ENCODE peak calls at places on chromosomes 12 and 14, in eight cellular contexts. W, L, G, J, O, C, X and D are unnamed samples. For H3K9me3, the result is how much of the 10 kb centered on the place peaks cover.

GRCh38 chr14:30779210-30779609 is 95.1 kb upstream of the COCH start:
- DNase-seq in W (no peak), L (no peak), G (peak), J (no peak), O (no peak), C (no peak), X (no peak), D (no peak)

GRCh38 chr14:63922696-63923421 is 70.1 kb downstream of the SYNE2 start:
- DNase-seq in W (peak), L (no peak), G (peak), J (no peak), O (peak), C (no peak), X (no peak), D (no peak)

GRCh38 chr14:100988011-100988410 is 84.5 kb upstream of the RTL1 start:
- DNase-seq in W (no peak), L (no peak), G (peak), J (no peak), O (no peak), C (no peak), X (no peak), D (no peak)

GRCh38 chr12:3820122-3820521 is 53.1 kb downstream of the PARP11 start:
- DNase-seq in W (no peak), L (no peak), G (peak), J (no peak), O (no peak), C (no peak), X (no peak), D (no peak)

GRCh38 chr14:103552011-103552797 is 10.3 kb downstream of the BAG5 start:
- DNase-seq in W (peak), L (no peak), G (peak), J (peak), O (peak), C (no peak), X (no peak), D (no peak)

GRCh38 chr14:50117456-50117855 is 1.1 kb upstream of the VCPKMT start:
- DNase-seq in W (no peak), L (no peak), G (no peak), J (no peak), O (no peak), C (no peak), X (no peak), D (no peak)

GRCh38 chr12:30010071-30011052 is 226.6 kb upstream of the TMTC1 start:
- DNase-seq in W (no peak), L (no peak), G (no peak), J (no peak), O (no peak), C (no peak), X (no peak), D (no peak)

GRCh38 chr14:37858733-37859132 is 263.3 kb downstream of the TTC6 start:
- DNase-seq in W (no peak), L (no peak), G (no peak), J (no peak), O (no peak), C (no peak), X (no peak), D (no peak)

GRCh38 chr14:102957222-102957621 is 34.8 kb downstream of the AMN start:
- DNase-seq in W (no peak), L (no peak), G (peak), J (no peak), O (no peak), C (no peak), X (no peak), D (no peak)

GRCh38 chr14:55766071-55766470 is 186.1 kb downstream of the KTN1 start:
- DNase-seq in W (no peak), L (no peak), G (no peak), J (no peak), O (no peak), C (no peak), X (no peak), D (no peak)

GRCh38 chr14:100670017-100670974 is 56.4 kb upstream of the DLK1 start:
- DNase-seq in W (no peak), L (no peak), G (no peak), J (no peak), O (no peak), C (no peak), X (no peak), D (no peak)

GRCh38 chr12:76883151-76883550 is 4.3 kb upstream of the CSRP2 start:
- DNase-seq in W (no peak), L (no peak), G (peak), J (no peak), O (no peak), C (no peak), X (no peak), D (no peak)

GRCh38 chr12:604956-605355 is 58.3 kb downstream of the NINJ2 start:
- DNase-seq in W (peak), L (no peak), G (no peak), J (no peak), O (no peak), C (no peak), X (no peak), D (no peak)

GRCh38 chr14:51236314-51236713 is 3.7 kb upstream of the TMX1 start:
- DNase-seq in W (no peak), L (no peak), G (peak), J (no peak), O (no peak), C (no peak), X (no peak), D (no peak)

GRCh38 chr12:58176296-58176869 is 235.0 kb downstream of the ATP23 start:
- DNase-seq in W (no peak), L (no peak), G (peak), J (no peak), O (no peak), C (peak), X (peak), D (peak)

GRCh38 chr12:71755146-71755892 is 656 bp downstream of the RAB21 start:
- DNase-seq in W (peak), L (no peak), G (peak), J (peak), O (peak), C (peak), X (peak), D (no peak)

GRCh38 chr12:103677341-103677740 is 90.3 kb downstream of the STAB2 start:
- DNase-seq in W (no peak), L (no peak), G (no peak), J (no peak), O (no peak), C (no peak), X (no peak), D (no peak)

GRCh38 chr12:18888062-18888461 is 150.1 kb downstream of the CAPZA3 start:
- DNase-seq in W (no peak), L (no peak), G (no peak), J (no peak), O (no peak), C (no peak), X (peak), D (no peak)

GRCh38 chr14:65002586-65003210 is 16.0 kb downstream of the FNTB start:
- DNase-seq in W (no peak), L (no peak), G (peak), J (no peak), O (no peak), C (no peak), X (no peak), D (no peak)

GRCh38 chr14:85315891-85316290 is 214.1 kb upstream of the FLRT2 start:
- DNase-seq in W (no peak), L (no peak), G (no peak), J (no peak), O (no peak), C (no peak), X (no peak), D (no peak)

GRCh38 chr12:19035552-19035951 is 94.0 kb upstream of the PLEKHA5 start:
- DNase-seq in W (no peak), L (no peak), G (peak), J (no peak), O (no peak), C (no peak), X (no peak), D (no peak)

GRCh38 chr12:27589419-27589818 is 65.4 kb downstream of the PPFIBP1 start:
- DNase-seq in W (no peak), L (no peak), G (no peak), J (no peak), O (no peak), C (no peak), X (no peak), D (no peak)

GRCh38 chr12:3483089-3483488 is 7.9 kb upstream of the PRMT8 start:
- DNase-seq in W (no peak), L (no peak), G (no peak), J (no peak), O (no peak), C (no peak), X (no peak), D (no peak)

GRCh38 chr12:89160716-89161123 is 191.6 kb downstream of the DUSP6 start:
- DNase-seq in W (peak), L (no peak), G (peak), J (peak), O (no peak), C (peak), X (no peak), D (no peak)

GRCh38 chr12:23887055-23887835 is 62.2 kb downstream of the SOX5 start:
- DNase-seq in W (no peak), L (no peak), G (no peak), J (no peak), O (no peak), C (peak), X (no peak), D (no peak)

GRCh38 chr12:91357381-91357780 is 174.8 kb upstream of the DCN start:
- DNase-seq in W (no peak), L (no peak), G (no peak), J (no peak), O (no peak), C (no peak), X (no peak), D (no peak)

GRCh38 chr14:75295061-75295461 is 16.4 kb downstream of the FOS start:
- DNase-seq in W (peak), L (no peak), G (peak), J (peak), O (peak), C (peak), X (peak), D (no peak)

GRCh38 chr14:50711043-50711442 is 42.9 kb upstream of the SAV1 start:
- DNase-seq in W (no peak), L (no peak), G (no peak), J (no peak), O (no peak), C (no peak), X (no peak), D (no peak)

GRCh38 chr12:90979019-90979418 is 24.0 kb upstream of the CCER1 start:
- DNase-seq in W (no peak), L (no peak), G (no peak), J (no peak), O (no peak), C (no peak), X (no peak), D (no peak)

GRCh38 chr14:75709207-75709812 is 48.3 kb downstream of the TTLL5 start:
- DNase-seq in W (peak), L (peak), G (peak), J (peak), O (peak), C (peak), X (peak), D (peak)

GRCh38 chr12:74980510-74980909 is 229.1 kb downstream of the KCNC2 start:
- DNase-seq in W (no peak), L (no peak), G (no peak), J (no peak), O (no peak), C (no peak), X (no peak), D (no peak)

GRCh38 chr12:71935594-71935993 is 3.1 kb upstream of the TPH2 start:
- DNase-seq in W (no peak), L (no peak), G (peak), J (no peak), O (no peak), C (no peak), X (no peak), D (no peak)

GRCh38 chr14:81323621-81324400 is 76.3 kb downstream of the STON2 start:
- DNase-seq in W (no peak), L (no peak), G (no peak), J (no peak), O (no peak), C (no peak), X (peak), D (no peak)

GRCh38 chr14:28652782-28653181 is 113.8 kb upstream of the FOXG1 start:
- DNase-seq in W (no peak), L (no peak), G (peak), J (no peak), O (no peak), C (no peak), X (no peak), D (no peak)

GRCh38 chr14:28656704-28657255 is 109.8 kb upstream of the FOXG1 start:
- DNase-seq in W (no peak), L (no peak), G (no peak), J (no peak), O (no peak), C (no peak), X (no peak), D (no peak)

GRCh38 chr14:28653521-28653920 is 113.1 kb upstream of the FOXG1 start:
- DNase-seq in W (no peak), L (no peak), G (peak), J (no peak), O (no peak), C (no peak), X (no peak), D (no peak)

DNA sequence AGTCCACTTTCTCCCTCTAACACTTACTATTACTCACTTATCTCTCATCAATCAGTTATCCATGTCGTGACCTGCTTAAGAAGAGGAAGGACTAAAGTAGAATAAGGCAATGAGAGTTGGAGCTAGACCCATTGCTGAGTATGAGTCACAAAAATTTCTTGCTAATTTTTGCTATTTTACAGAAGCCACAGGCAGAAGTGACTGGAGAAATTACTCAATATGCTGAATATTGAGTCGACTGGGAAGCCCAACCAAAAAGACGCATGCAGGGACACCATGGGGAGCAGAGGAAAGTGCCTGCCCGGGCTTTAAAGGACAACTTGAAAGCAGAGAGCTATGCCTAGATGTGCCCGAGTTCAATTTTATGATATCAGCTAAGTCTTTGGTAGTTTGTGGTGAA is 115.4 kb upstream of the FOXG1 start:
- DNase-seq in W (no peak), L (no peak), G (peak), J (no peak), O (no peak), C (no peak), X (no peak), D (no peak)
- H3K9me3 ChIP-seq in W (under half), L (under half), G (under half), J (under half), O (under half), C (under half), X (under half), D (under half)

DNA sequence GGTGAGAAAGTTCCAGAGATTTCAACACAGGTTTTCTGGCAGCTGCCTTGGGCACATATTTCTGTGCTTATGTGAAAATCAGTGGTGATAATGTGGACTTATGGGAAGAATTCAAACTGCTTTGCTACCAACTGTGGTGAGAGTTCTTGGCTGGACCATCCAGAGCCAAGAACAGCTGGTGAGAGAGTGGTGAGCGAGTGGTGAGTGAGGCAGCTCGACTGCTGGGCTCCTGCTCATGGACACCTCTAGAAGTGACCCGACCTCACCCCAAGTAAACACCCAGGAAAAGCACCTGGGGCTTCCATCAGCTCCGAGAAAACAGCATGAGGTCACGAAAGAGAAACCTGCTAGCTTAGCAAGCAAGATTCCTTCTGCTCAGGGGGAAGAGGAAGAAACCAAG is 106.4 kb downstream of the PIWIL1 start:
- DNase-seq in W (no peak), L (no peak), G (no peak), J (peak), O (no peak), C (no peak), X (no peak), D (no peak)
- H3K9me3 ChIP-seq in W (under half), L (under half), G (half or more), J (under half), O (under half), C (under half), X (under half), D (under half)

GRCh38 chr12:25894759-25895158 is 63.7 kb upstream of the RASSF8 start:
- DNase-seq in W (no peak), L (no peak), G (no peak), J (no peak), O (no peak), C (no peak), X (no peak), D (no peak)
- H3K9me3 ChIP-seq in W (under half), L (under half), G (under half), J (under half), O (under half), C (under half), X (under half), D (under half)

GRCh38 chr14:98203421-98203820 is 1068.6 kb downstream of the BCL11B start:
- DNase-seq in W (no peak), L (no peak), G (no peak), J (no peak), O (no peak), C (no peak), X (no peak), D (no peak)

GRCh38 chr14:98208074-98208675 is 1063.8 kb downstream of the BCL11B start:
- DNase-seq in W (no peak), L (peak), G (no peak), J (no peak), O (no peak), C (no peak), X (no peak), D (no peak)

GRCh38 chr14:98207466-98207865 is 1064.5 kb downstream of the BCL11B start:
- DNase-seq in W (no peak), L (peak), G (no peak), J (no peak), O (no peak), C (no peak), X (no peak), D (no peak)

GRCh38 chr14:98200621-98201020 is 1071.4 kb downstream of the BCL11B start:
- DNase-seq in W (no peak), L (no peak), G (no peak), J (no peak), O (no peak), C (no peak), X (no peak), D (no peak)

DNA sequence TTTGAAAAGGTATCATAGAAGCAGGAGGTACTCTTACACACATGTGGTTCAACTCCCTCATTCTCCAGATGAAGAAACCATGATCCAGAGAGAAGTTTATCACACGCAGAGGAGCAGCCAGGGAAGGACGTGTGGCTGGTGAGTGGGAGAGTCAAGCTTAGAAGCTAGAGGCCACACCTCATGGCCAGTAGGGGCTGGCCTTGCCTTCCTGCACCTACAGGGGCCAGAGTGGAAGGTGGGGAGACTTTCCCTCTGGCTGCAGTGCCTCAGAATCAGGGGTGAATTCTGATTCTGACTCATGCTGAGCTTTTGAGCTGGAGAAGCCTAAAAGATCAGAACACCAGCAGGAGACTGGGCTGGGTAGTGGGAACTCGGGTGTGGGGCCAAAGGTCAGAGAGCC is 1067.9 kb downstream of the BCL11B start:
- DNase-seq in W (no peak), L (no peak), G (no peak), J (no peak), O (no peak), C (no peak), X (peak), D (no peak)
- H3K9me3 ChIP-seq in W (under half), L (under half), G (under half), J (under half), O (under half), C (under half), X (under half), D (under half)

GRCh38 chr12:12364787-12365441 is 8.0 kb downstream of the BORCS5 start:
- DNase-seq in W (no peak), L (no peak), G (no peak), J (no peak), O (no peak), C (no peak), X (no peak), D (no peak)

GRCh38 chr12:12365931-12366431 is 9.1 kb downstream of the BORCS5 start:
- DNase-seq in W (no peak), L (no peak), G (peak), J (no peak), O (no peak), C (no peak), X (peak), D (no peak)

GRCh38 chr12:12367096-12367998 is 10.5 kb downstream of the BORCS5 start:
- DNase-seq in W (no peak), L (no peak), G (no peak), J (no peak), O (no peak), C (no peak), X (no peak), D (no peak)

DNA sequence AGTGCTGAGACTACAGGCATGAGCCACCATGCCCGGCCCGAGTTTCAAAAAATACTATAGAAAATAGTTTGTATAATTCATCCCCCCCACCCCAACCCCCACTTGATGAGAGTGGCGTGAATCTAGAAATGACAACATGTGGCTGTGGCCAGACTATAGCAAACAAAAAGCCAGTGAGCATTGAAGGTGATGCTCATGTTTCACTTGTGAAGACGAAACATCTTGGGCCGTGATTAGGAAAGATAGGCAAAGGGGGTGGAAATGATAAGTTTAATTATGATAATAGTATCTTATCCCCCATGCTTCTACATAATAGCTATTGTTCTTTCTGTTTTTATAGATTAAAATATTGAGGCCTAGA is 8.5 kb downstream of the BORCS5 start:
- DNase-seq in W (no peak), L (no peak), G (no peak), J (no peak), O (no peak), C (no peak), X (no peak), D (no peak)
- H3K9me3 ChIP-seq in W (under half), L (under half), G (under half), J (under half), O (under half), C (under half), X (under half), D (under half)

DNA sequence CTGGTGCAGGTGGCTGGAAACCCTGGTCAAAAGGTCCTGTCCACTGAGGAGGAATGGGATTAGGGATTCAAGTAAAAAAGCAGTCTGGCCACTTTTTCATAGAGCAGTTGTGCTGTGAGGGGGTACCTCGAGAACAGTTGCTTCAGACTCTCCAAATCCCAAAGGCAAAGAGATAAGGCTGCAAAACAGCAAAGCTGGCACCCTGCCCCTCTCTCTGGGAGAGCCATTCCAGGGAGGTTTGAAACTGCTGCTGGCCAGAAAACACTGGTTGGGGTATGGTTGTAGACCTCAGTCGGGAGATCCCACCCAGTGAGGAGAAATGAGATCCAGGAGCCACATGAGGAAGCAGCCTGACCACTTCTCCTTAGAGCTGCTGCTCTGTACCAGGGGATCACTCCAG is 137.3 kb downstream of the CEP83 start:
- DNase-seq in W (no peak), L (no peak), G (no peak), J (no peak), O (no peak), C (no peak), X (no peak), D (no peak)
- H3K9me3 ChIP-seq in W (under half), L (under half), G (under half), J (under half), O (under half), C (under half), X (under half), D (under half)

DNA sequence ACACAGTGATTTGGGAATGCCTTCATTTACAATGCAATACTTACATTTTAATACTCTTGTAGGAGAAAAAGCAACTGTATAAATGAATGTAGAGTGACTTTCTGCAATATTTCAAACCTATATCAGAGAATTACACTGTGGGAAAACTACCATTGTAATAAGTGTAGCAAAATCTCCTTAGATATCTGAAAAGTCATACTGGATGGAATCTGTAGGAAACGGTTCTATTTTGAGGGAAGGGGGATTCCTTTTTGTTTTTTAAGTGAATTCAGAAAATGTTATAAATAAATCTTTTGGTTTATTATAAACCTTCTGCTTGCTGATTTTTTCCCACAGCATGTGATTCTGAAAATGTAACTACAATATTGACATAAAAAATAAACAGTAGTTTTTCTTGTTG is 23.0 kb downstream of the ZNF891 start:
- DNase-seq in W (no peak), L (no peak), G (no peak), J (no peak), O (no peak), C (no peak), X (no peak), D (no peak)
- H3K9me3 ChIP-seq in W (half or more), L (half or more), G (half or more), J (under half), O (half or more), C (under half), X (half or more), D (half or more)